ENCODE peak calls at places on chromosomes 11 and 22, in nine cellular contexts. V is NCI-H774; O is stimulated activated CD8-positive, alpha-beta memory T cell treated with anti-CD3 and anti-CD28 coated beads, Interleukin-12 subunit alpha, Interleukin-12 subunit beta, amount 100 ng/mL, for 1 hour; A is breast epithelium; Y is fibroblast of lung; U is HCEC 1CT; D is SK-N-MC; I is T-helper 2 cell; E is T47D. B is an unnamed sample.

GRCh38 chr22:48578138-48579034 is 1249.3 kb downstream of the BRD1 start:
- DNase-seq in Y (no peak), I (no peak), O (no peak), E (no peak), V (no peak), A (no peak), D (no peak), U (no peak), B (no peak)

GRCh38 chr11:43989162-43989961 is 46.9 kb downstream of the C11orf96 start:
- DNase-seq in U (no peak), E (no peak), O (no peak), V (no peak), I (no peak), D (no peak), Y (no peak), A (no peak), B (no peak)

GRCh38 chr11:2208691-2209369 is 37.2 kb upstream of the TH start:
- DNase-seq in Y (no peak), I (no peak), O (no peak), A (peak), U (no peak), V (peak), E (peak), D (no peak), B (no peak)

GRCh38 chr11:12150831-12151382 is 40.5 kb downstream of the MICAL2 start:
- DNase-seq in I (no peak), V (no peak), D (no peak), O (no peak), A (no peak), Y (peak), U (no peak), E (no peak), B (peak)

GRCh38 chr11:30479899-30480298 is 106.3 kb downstream of the MPPED2 start:
- DNase-seq in I (no peak), U (no peak), V (no peak), E (no peak), O (no peak), D (no peak), Y (no peak), A (no peak), B (no peak)

GRCh38 chr22:38127869-38128268 is 17.4 kb upstream of the BAIAP2L2 start:
- DNase-seq in E (no peak), A (no peak), Y (no peak), I (no peak), O (no peak), U (no peak), V (no peak), D (no peak), B (no peak)

GRCh38 chr22:21672107-21672629 is 6.4 kb downstream of the PPIL2 start:
- DNase-seq in V (no peak), A (no peak), I (no peak), U (no peak), O (no peak), Y (no peak), D (no peak), E (no peak), B (no peak)

GRCh38 chr11:11709447-11710239 is 87.8 kb upstream of the GALNT18 start:
- DNase-seq in D (no peak), U (no peak), Y (no peak), O (no peak), E (no peak), V (no peak), A (no peak), I (no peak), B (no peak)

GRCh38 chr22:40679249-40679963 is at the start of gene MCHR1:
- DNase-seq in I (no peak), U (no peak), A (no peak), D (no peak), O (no peak), V (no peak), E (peak), Y (peak), B (no peak)

GRCh38 chr11:34754171-34754823 is 133.4 kb downstream of the EHF start:
- DNase-seq in A (no peak), U (no peak), D (no peak), Y (no peak), V (no peak), O (no peak), E (no peak), I (no peak), B (no peak)

GRCh38 chr22:24091551-24092420 is 80.7 kb downstream of the CABIN1 start:
- DNase-seq in E (no peak), A (peak), U (no peak), Y (no peak), O (no peak), I (no peak), V (no peak), D (no peak), B (peak)

GRCh38 chr11:119065369-119065768 is 2.2 kb upstream of the VPS11 start:
- DNase-seq in A (no peak), V (no peak), E (peak), D (peak), O (no peak), U (peak), Y (peak), I (no peak), B (no peak)

GRCh38 chr11:119092880-119093665 is 8.4 kb downstream of the HMBS start:
- DNase-seq in U (no peak), O (no peak), D (no peak), Y (peak), A (no peak), E (peak), I (no peak), V (no peak), B (no peak)

GRCh38 chr22:36541831-36542391 is 12.9 kb upstream of the EIF3D start:
- DNase-seq in O (no peak), I (no peak), E (no peak), U (peak), A (no peak), V (no peak), D (no peak), Y (peak), B (peak)

GRCh38 chr11:66868726-66869291 is 11.9 kb downstream of the LRFN4 start:
- DNase-seq in V (no peak), U (no peak), E (peak), O (peak), A (peak), Y (peak), D (no peak), I (peak), B (no peak)

GRCh38 chr11:66373261-66373660 is 1.7 kb upstream of the SLC29A2 start:
- DNase-seq in A (no peak), Y (no peak), D (no peak), V (no peak), U (no peak), E (peak), O (no peak), I (no peak), B (no peak)

GRCh38 chr11:78042858-78043257 is 19.8 kb upstream of the KCTD14 start:
- DNase-seq in Y (no peak), O (no peak), E (no peak), V (no peak), A (no peak), I (no peak), D (no peak), U (no peak), B (no peak)

GRCh38 chr11:3192511-3193372 is 25.9 kb downstream of the MRGPRG start:
- DNase-seq in I (no peak), O (no peak), E (no peak), Y (no peak), V (no peak), A (no peak), D (no peak), U (no peak), B (no peak)

GRCh38 chr11:103532133-103532788 is 423.0 kb downstream of the DYNC2H1 start:
- DNase-seq in Y (peak), O (no peak), A (no peak), D (peak), I (no peak), U (peak), E (no peak), V (no peak), B (no peak)

GRCh38 chr11:104813532-104813931 is 84.7 kb downstream of the CASP12 start:
- DNase-seq in O (no peak), A (no peak), I (no peak), U (no peak), D (no peak), E (no peak), V (no peak), Y (no peak), B (no peak)

B was measured in occipital lobe.